ENCODE peak calls at places on chromosomes 1 and 21, in seven cellular contexts. One of them, this sample, is unnamed.

GRCh38 chr1:205537386-205538018 is 33.0 kb downstream of the CDK18 start:
- DNase-seq in Panc1: no peak
- DNase-seq in esophagus muscularis mucosa: no peak
- DNase-seq in prostate gland: no peak
- DNase-seq in K562: no peak
- DNase-seq in HCT116: no peak
- DNase-seq in sigmoid colon: peak; percentile 27
- DNase-seq in this sample: no peak

GRCh38 chr1:235901461-235901860 is 34.8 kb upstream of the LYST start:
- DNase-seq in Panc1: no peak
- DNase-seq in esophagus muscularis mucosa: no peak
- DNase-seq in prostate gland: no peak
- DNase-seq in K562: no peak
- DNase-seq in HCT116: no peak
- DNase-seq in sigmoid colon: no peak
- DNase-seq in this sample: no peak

GRCh38 chr21:27570306-27570868 is 603.5 kb upstream of the ADAMTS5 start:
- DNase-seq in Panc1: no peak
- DNase-seq in esophagus muscularis mucosa: peak; percentile 93
- DNase-seq in prostate gland: no peak
- DNase-seq in K562: no peak
- DNase-seq in HCT116: no peak
- DNase-seq in sigmoid colon: peak; percentile 83
- DNase-seq in this sample: no peak

GRCh38 chr21:22288885-22289509 is 1290.8 kb downstream of the NCAM2 start:
- DNase-seq in Panc1: no peak
- DNase-seq in esophagus muscularis mucosa: no peak
- DNase-seq in prostate gland: no peak
- DNase-seq in K562: no peak
- DNase-seq in HCT116: no peak
- DNase-seq in sigmoid colon: no peak
- DNase-seq in this sample: no peak

GRCh38 chr1:110375490-110375889 is 15.3 kb downstream of the SLC16A4 start:
- DNase-seq in Panc1: no peak
- DNase-seq in esophagus muscularis mucosa: no peak
- DNase-seq in prostate gland: no peak
- DNase-seq in K562: no peak
- DNase-seq in HCT116: no peak
- DNase-seq in sigmoid colon: no peak
- DNase-seq in this sample: no peak

GRCh38 chr1:180178511-180179161 is 24.0 kb downstream of the QSOX1 start:
- DNase-seq in Panc1: peak; percentile 60
- DNase-seq in esophagus muscularis mucosa: no peak
- DNase-seq in prostate gland: peak; percentile 34
- DNase-seq in K562: peak; percentile 78
- DNase-seq in HCT116: peak; percentile 3
- DNase-seq in sigmoid colon: peak; percentile 81
- DNase-seq in this sample: no peak

GRCh38 chr1:11761988-11762406 is at the start of gene C1orf167:
- DNase-seq in Panc1: no peak
- DNase-seq in esophagus muscularis mucosa: no peak
- DNase-seq in prostate gland: no peak
- DNase-seq in K562: peak; percentile 92
- DNase-seq in HCT116: no peak
- DNase-seq in sigmoid colon: no peak
- DNase-seq in this sample: no peak

GRCh38 chr1:92329356-92330129 is 30.7 kb downstream of the RPAP2 start:
- DNase-seq in Panc1: no peak
- DNase-seq in esophagus muscularis mucosa: no peak
- DNase-seq in prostate gland: no peak
- DNase-seq in K562: no peak
- DNase-seq in HCT116: no peak
- DNase-seq in sigmoid colon: no peak
- DNase-seq in this sample: no peak

GRCh38 chr21:31111093-31111492 is 72.8 kb upstream of the KRTAP19-8 start:
- DNase-seq in Panc1: no peak
- DNase-seq in esophagus muscularis mucosa: no peak
- DNase-seq in prostate gland: no peak
- DNase-seq in K562: no peak
- DNase-seq in HCT116: no peak
- DNase-seq in sigmoid colon: no peak
- DNase-seq in this sample: no peak

GRCh38 chr1:30929135-30929889 is 20.8 kb upstream of the SDC3 start:
- DNase-seq in Panc1: no peak
- DNase-seq in esophagus muscularis mucosa: peak; percentile 89
- DNase-seq in prostate gland: no peak
- DNase-seq in K562: peak; percentile 79
- DNase-seq in HCT116: no peak
- DNase-seq in sigmoid colon: no peak
- DNase-seq in this sample: no peak

GRCh38 chr21:18840239-18840638 is 436.7 kb upstream of the TMPRSS15 start:
- DNase-seq in Panc1: no peak
- DNase-seq in esophagus muscularis mucosa: no peak
- DNase-seq in prostate gland: no peak
- DNase-seq in K562: no peak
- DNase-seq in HCT116: peak; percentile 0
- DNase-seq in sigmoid colon: no peak
- DNase-seq in this sample: no peak

GRCh38 chr1:167223144-167224103 is 2.7 kb downstream of the POU2F1 start:
- DNase-seq in Panc1: no peak
- DNase-seq in esophagus muscularis mucosa: no peak
- DNase-seq in prostate gland: no peak
- DNase-seq in K562: no peak
- DNase-seq in HCT116: no peak
- DNase-seq in sigmoid colon: no peak
- DNase-seq in this sample: no peak

GRCh38 chr1:207991331-207991914 is 80.5 kb upstream of the CD34 start:
- DNase-seq in Panc1: no peak
- DNase-seq in esophagus muscularis mucosa: no peak
- DNase-seq in prostate gland: no peak
- DNase-seq in K562: no peak
- DNase-seq in HCT116: no peak
- DNase-seq in sigmoid colon: no peak
- DNase-seq in this sample: no peak

GRCh38 chr1:167492509-167492910 is 25.8 kb downstream of the CD247 start:
- DNase-seq in Panc1: no peak
- DNase-seq in esophagus muscularis mucosa: no peak
- DNase-seq in prostate gland: no peak
- DNase-seq in K562: no peak
- DNase-seq in HCT116: no peak
- DNase-seq in sigmoid colon: no peak
- DNase-seq in this sample: no peak

GRCh38 chr1:101144868-101145808 is 91.7 kb upstream of the S1PR1 start:
- DNase-seq in Panc1: no peak
- DNase-seq in esophagus muscularis mucosa: no peak
- DNase-seq in prostate gland: no peak
- DNase-seq in K562: no peak
- DNase-seq in HCT116: no peak
- DNase-seq in sigmoid colon: no peak
- DNase-seq in this sample: no peak

GRCh38 chr1:38558476-38559179 is 300.9 kb downstream of the RRAGC start:
- DNase-seq in Panc1: no peak
- DNase-seq in esophagus muscularis mucosa: no peak
- DNase-seq in prostate gland: no peak
- DNase-seq in K562: no peak
- DNase-seq in HCT116: no peak
- DNase-seq in sigmoid colon: no peak
- DNase-seq in this sample: no peak

GRCh38 chr1:46203738-46204405 is 738 bp downstream of the LURAP1 start:
- DNase-seq in Panc1: no peak
- DNase-seq in esophagus muscularis mucosa: no peak
- DNase-seq in prostate gland: no peak
- DNase-seq in K562: no peak
- DNase-seq in HCT116: no peak
- DNase-seq in sigmoid colon: no peak
- DNase-seq in this sample: no peak

GRCh38 chr1:26907071-26907922 is 6.5 kb downstream of the NR0B2 start:
- DNase-seq in Panc1: peak; percentile 79
- DNase-seq in esophagus muscularis mucosa: no peak
- DNase-seq in prostate gland: no peak
- DNase-seq in K562: peak; percentile 57
- DNase-seq in HCT116: peak; percentile 73
- DNase-seq in sigmoid colon: no peak
- DNase-seq in this sample: no peak

GRCh38 chr1:247370786-247371732 is 39.4 kb upstream of the ZNF496 start:
- DNase-seq in Panc1: no peak
- DNase-seq in esophagus muscularis mucosa: no peak
- DNase-seq in prostate gland: no peak
- DNase-seq in K562: no peak
- DNase-seq in HCT116: no peak
- DNase-seq in sigmoid colon: peak; percentile 71
- DNase-seq in this sample: no peak

GRCh38 chr1:231636157-231636556 is 9.6 kb downstream of the DISC1 start:
- DNase-seq in Panc1: no peak
- DNase-seq in esophagus muscularis mucosa: no peak
- DNase-seq in prostate gland: no peak
- DNase-seq in K562: no peak
- DNase-seq in HCT116: no peak
- DNase-seq in sigmoid colon: no peak
- DNase-seq in this sample: no peak

GRCh38 chr21:39377444-39378050 is 28.7 kb upstream of the HMGN1 start:
- DNase-seq in Panc1: no peak
- DNase-seq in esophagus muscularis mucosa: no peak
- DNase-seq in prostate gland: no peak
- DNase-seq in K562: peak; percentile 61
- DNase-seq in HCT116: no peak
- DNase-seq in sigmoid colon: no peak
- DNase-seq in this sample: no peak

GRCh38 chr1:19010995-19011696 is 54.7 kb upstream of the IFFO2 start:
- DNase-seq in Panc1: peak; percentile 96
- DNase-seq in esophagus muscularis mucosa: peak; percentile 94
- DNase-seq in prostate gland: peak; percentile 86
- DNase-seq in K562: no peak
- DNase-seq in HCT116: peak; percentile 94
- DNase-seq in sigmoid colon: peak; percentile 91
- DNase-seq in this sample: peak; percentile 16

GRCh38 chr1:234621657-234622335 is 11.8 kb upstream of the IRF2BP2 start:
- DNase-seq in Panc1: no peak
- DNase-seq in esophagus muscularis mucosa: no peak
- DNase-seq in prostate gland: no peak
- DNase-seq in K562: no peak
- DNase-seq in HCT116: no peak
- DNase-seq in sigmoid colon: no peak
- DNase-seq in this sample: no peak

GRCh38 chr21:27026501-27026900 is 59.6 kb upstream of the ADAMTS5 start:
- DNase-seq in Panc1: no peak
- DNase-seq in esophagus muscularis mucosa: no peak
- DNase-seq in prostate gland: no peak
- DNase-seq in K562: no peak
- DNase-seq in HCT116: no peak
- DNase-seq in sigmoid colon: no peak
- DNase-seq in this sample: no peak

GRCh38 chr1:112462953-112463279 is 45.8 kb upstream of the WNT2B start:
- DNase-seq in Panc1: no peak
- DNase-seq in esophagus muscularis mucosa: no peak
- DNase-seq in prostate gland: no peak
- DNase-seq in K562: peak; percentile 78
- DNase-seq in HCT116: no peak
- DNase-seq in sigmoid colon: no peak
- DNase-seq in this sample: no peak

GRCh38 chr21:43330306-43330881 is 96.5 kb downstream of the SIK1 start:
- DNase-seq in Panc1: no peak
- DNase-seq in esophagus muscularis mucosa: no peak
- DNase-seq in prostate gland: no peak
- DNase-seq in K562: no peak
- DNase-seq in HCT116: no peak
- DNase-seq in sigmoid colon: no peak
- DNase-seq in this sample: no peak
- H3K27ac ChIP-seq in Panc1: no peak overlapping the region
- H3K27ac ChIP-seq in esophagus muscularis mucosa: no peak overlapping the region
- H3K27ac ChIP-seq in prostate gland: no peak overlapping the region
- H3K27ac ChIP-seq in K562: no peak overlapping the region
- H3K27ac ChIP-seq in HCT116: no peak overlapping the region
- H3K27ac ChIP-seq in sigmoid colon: no peak overlapping the region
- H3K27ac ChIP-seq in this sample: no peak overlapping the region

GRCh38 chr1:40381268-40382109 is 8.0 kb downstream of the SMAP2 start:
- DNase-seq in Panc1: no peak
- DNase-seq in esophagus muscularis mucosa: no peak
- DNase-seq in prostate gland: no peak
- DNase-seq in K562: no peak
- DNase-seq in HCT116: no peak
- DNase-seq in sigmoid colon: no peak
- DNase-seq in this sample: no peak
- TF ChIP-seq POLR2AphosphoS5 in Panc1: no peak
- TF ChIP-seq POLR2AphosphoS5 in esophagus muscularis mucosa: no peak
- TF ChIP-seq POLR2AphosphoS5 in prostate gland: peak; percentile 15
- TF ChIP-seq POLR2AphosphoS5 in K562: no peak
- TF ChIP-seq POLR2AphosphoS5 in HCT116: no peak
- TF ChIP-seq POLR2AphosphoS5 in sigmoid colon: no peak
- TF ChIP-seq POLR2AphosphoS5 in this sample: no peak

DNA sequence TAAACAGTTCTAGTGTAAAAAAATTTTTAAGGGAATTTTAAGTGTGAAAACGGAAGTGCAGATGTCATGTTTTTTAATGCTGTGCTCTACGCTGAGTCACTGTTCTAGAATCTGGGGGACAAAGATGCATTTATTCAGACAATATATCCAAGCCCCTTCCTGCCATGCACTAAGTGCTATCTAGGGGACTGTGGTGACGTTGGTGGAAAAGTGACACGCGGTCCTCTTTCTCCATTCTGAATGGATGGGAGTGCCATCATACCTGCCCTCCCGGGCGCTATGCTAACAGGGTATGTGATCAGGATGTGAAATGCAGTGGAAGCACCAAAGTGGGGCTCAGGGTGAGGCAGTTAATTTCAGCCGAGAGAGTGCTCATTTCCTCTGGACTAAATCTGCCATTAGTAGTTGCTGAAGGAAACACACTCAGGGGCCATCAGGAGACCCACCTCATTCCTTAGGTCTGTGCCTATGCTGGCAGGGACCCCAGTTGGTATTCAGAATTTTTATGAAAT is 6.6 kb downstream of the C1orf226 start:
- DNase-seq in Panc1: no peak
- DNase-seq in esophagus muscularis mucosa: no peak
- DNase-seq in prostate gland: no peak
- DNase-seq in K562: no peak
- DNase-seq in HCT116: no peak
- DNase-seq in sigmoid colon: no peak
- DNase-seq in this sample: no peak
- H3K27ac ChIP-seq in Panc1: no peak overlapping the region
- H3K27ac ChIP-seq in esophagus muscularis mucosa: no peak overlapping the region
- H3K27ac ChIP-seq in prostate gland: no peak overlapping the region
- H3K27ac ChIP-seq in K562: peak overlapping the region; percentile 55
- H3K27ac ChIP-seq in HCT116: no peak overlapping the region
- H3K27ac ChIP-seq in sigmoid colon: no peak overlapping the region
- H3K27ac ChIP-seq in this sample: peak overlapping the region; percentile 99

GRCh38 chr1:84152649-84153056 is 8.6 kb downstream of the PRKACB start:
- DNase-seq in Panc1: no peak
- DNase-seq in esophagus muscularis mucosa: no peak
- DNase-seq in prostate gland: no peak
- DNase-seq in K562: no peak
- DNase-seq in HCT116: no peak
- DNase-seq in sigmoid colon: no peak
- DNase-seq in this sample: no peak

GRCh38 chr1:84159533-84160240 is 15.6 kb downstream of the PRKACB start:
- DNase-seq in Panc1: no peak
- DNase-seq in esophagus muscularis mucosa: no peak
- DNase-seq in prostate gland: no peak
- DNase-seq in K562: no peak
- DNase-seq in HCT116: no peak
- DNase-seq in sigmoid colon: no peak
- DNase-seq in this sample: no peak

GRCh38 chr1:84155517-84155916 is 11.4 kb downstream of the PRKACB start:
- DNase-seq in Panc1: no peak
- DNase-seq in esophagus muscularis mucosa: no peak
- DNase-seq in prostate gland: no peak
- DNase-seq in K562: no peak
- DNase-seq in HCT116: no peak
- DNase-seq in sigmoid colon: no peak
- DNase-seq in this sample: no peak

GRCh38 chr1:84156210-84156621 is 12.1 kb downstream of the PRKACB start:
- DNase-seq in Panc1: peak; percentile 88
- DNase-seq in esophagus muscularis mucosa: no peak
- DNase-seq in prostate gland: no peak
- DNase-seq in K562: no peak
- DNase-seq in HCT116: peak; percentile 97
- DNase-seq in sigmoid colon: no peak
- DNase-seq in this sample: no peak
- TF ChIP-seq POLR2AphosphoS5 in Panc1: no peak
- TF ChIP-seq POLR2AphosphoS5 in esophagus muscularis mucosa: no peak
- TF ChIP-seq POLR2AphosphoS5 in prostate gland: no peak
- TF ChIP-seq POLR2AphosphoS5 in K562: no peak
- TF ChIP-seq POLR2AphosphoS5 in HCT116: peak; percentile 73
- TF ChIP-seq POLR2AphosphoS5 in sigmoid colon: no peak
- TF ChIP-seq POLR2AphosphoS5 in this sample: no peak